ENCODE peak calls at places on chromosomes 11 and 22, in five cellular contexts. One of them, this sample, is unnamed.
A peak's percentile ranks its signal among the peaks of the same experiment; 100 is the strongest.

GRCh38 chr22:37312549-37313183 is 30.4 kb downstream of the CYTH4 start:
- DNase-seq in PC-3: no peak
- DNase-seq in endothelial cell of umbilical vein: no peak
- DNase-seq in lung: no peak
- DNase-seq in GM12878: no peak
- DNase-seq in this sample: no peak

GRCh38 chr11:79536155-79536917 is 95.5 kb upstream of the TENM4 start:
- DNase-seq in GM12878: no peak
- DNase-seq in lung: no peak
- DNase-seq in endothelial cell of umbilical vein: no peak
- DNase-seq in PC-3: peak; percentile 9
- DNase-seq in this sample: no peak

GRCh38 chr11:93522448-93522847 is 20.7 kb downstream of the SMCO4 start:
- DNase-seq in endothelial cell of umbilical vein: no peak
- DNase-seq in GM12878: no peak
- DNase-seq in lung: no peak
- DNase-seq in PC-3: no peak
- DNase-seq in this sample: no peak

GRCh38 chr11:45405916-45406670 is 120.0 kb upstream of the SYT13 start:
- DNase-seq in GM12878: no peak
- DNase-seq in lung: no peak
- DNase-seq in PC-3: peak; percentile 23
- DNase-seq in endothelial cell of umbilical vein: peak; percentile 22
- DNase-seq in this sample: peak; percentile 48

GRCh38 chr11:64650923-64651523 is 60.0 kb downstream of the SLC22A12 start:
- DNase-seq in endothelial cell of umbilical vein: peak; percentile 16
- DNase-seq in GM12878: no peak
- DNase-seq in lung: no peak
- DNase-seq in PC-3: peak; percentile 40
- DNase-seq in this sample: peak; percentile 21

GRCh38 chr22:31272522-31273446 is 19.5 kb downstream of the PIK3IP1 start:
- DNase-seq in PC-3: peak; percentile 66
- DNase-seq in endothelial cell of umbilical vein: peak; percentile 67
- DNase-seq in lung: peak; percentile 67
- DNase-seq in GM12878: no peak
- DNase-seq in this sample: peak; percentile 86

GRCh38 chr11:20594274-20595061 is 4.9 kb upstream of the SLC6A5 start:
- DNase-seq in GM12878: no peak
- DNase-seq in PC-3: no peak
- DNase-seq in endothelial cell of umbilical vein: no peak
- DNase-seq in lung: no peak
- DNase-seq in this sample: no peak

GRCh38 chr11:18384157-18384641 is 10.2 kb upstream of the LDHA start:
- DNase-seq in endothelial cell of umbilical vein: peak; percentile 69
- DNase-seq in lung: peak; percentile 67
- DNase-seq in PC-3: peak; percentile 87
- DNase-seq in GM12878: peak; percentile 51
- DNase-seq in this sample: peak; percentile 87

GRCh38 chr11:75603791-75604736 is 42.0 kb downstream of the SERPINH1 start:
- DNase-seq in PC-3: peak; percentile 98
- DNase-seq in lung: peak; percentile 51
- DNase-seq in GM12878: no peak
- DNase-seq in endothelial cell of umbilical vein: peak; percentile 92
- DNase-seq in this sample: peak; percentile 90

GRCh38 chr11:3675971-3676370 is 4.8 kb upstream of the CHRNA10 start:
- DNase-seq in lung: no peak
- DNase-seq in endothelial cell of umbilical vein: no peak
- DNase-seq in GM12878: no peak
- DNase-seq in PC-3: no peak
- DNase-seq in this sample: no peak

GRCh38 chr11:121606354-121606753 is 153.6 kb upstream of the SORL1-AS1 start:
- DNase-seq in lung: no peak
- DNase-seq in endothelial cell of umbilical vein: no peak
- DNase-seq in GM12878: no peak
- DNase-seq in PC-3: no peak
- DNase-seq in this sample: no peak

GRCh38 chr11:346529-346928 is 22.8 kb upstream of the B4GALNT4 start:
- DNase-seq in lung: no peak
- DNase-seq in endothelial cell of umbilical vein: no peak
- DNase-seq in PC-3: no peak
- DNase-seq in GM12878: no peak
- DNase-seq in this sample: no peak

GRCh38 chr11:114236829-114237228 is 59.4 kb upstream of the NNMT start:
- DNase-seq in GM12878: no peak
- DNase-seq in endothelial cell of umbilical vein: no peak
- DNase-seq in lung: no peak
- DNase-seq in PC-3: no peak
- DNase-seq in this sample: peak; percentile 60

GRCh38 chr11:110431212-110432073 is 1.7 kb downstream of the FDX1 start:
- DNase-seq in PC-3: peak; percentile 48
- DNase-seq in endothelial cell of umbilical vein: no peak
- DNase-seq in lung: no peak
- DNase-seq in GM12878: no peak
- DNase-seq in this sample: peak; percentile 18

GRCh38 chr22:36415415-36416168 is 27.8 kb upstream of the MYH9 start:
- DNase-seq in GM12878: no peak
- DNase-seq in lung: no peak
- DNase-seq in PC-3: no peak
- DNase-seq in endothelial cell of umbilical vein: no peak
- DNase-seq in this sample: no peak

GRCh38 chr11:112748713-112749481 is 212.3 kb upstream of the NCAM1 start:
- DNase-seq in lung: no peak
- DNase-seq in PC-3: no peak
- DNase-seq in endothelial cell of umbilical vein: no peak
- DNase-seq in GM12878: no peak
- DNase-seq in this sample: no peak

GRCh38 chr11:113521737-113522517 is 46.7 kb upstream of the DRD2 start:
- DNase-seq in lung: no peak
- DNase-seq in PC-3: peak; percentile 19
- DNase-seq in GM12878: no peak
- DNase-seq in endothelial cell of umbilical vein: no peak
- DNase-seq in this sample: no peak

GRCh38 chr11:128796275-128796674 is 70.8 kb downstream of the KCNJ1 start:
- DNase-seq in endothelial cell of umbilical vein: no peak
- DNase-seq in PC-3: peak; percentile 52
- DNase-seq in GM12878: peak; percentile 43
- DNase-seq in lung: no peak
- DNase-seq in this sample: peak; percentile 28

GRCh38 chr22:30298005-30298701 is 8.8 kb upstream of the CASTOR1 start:
- DNase-seq in PC-3: peak; percentile 89
- DNase-seq in GM12878: no peak
- DNase-seq in endothelial cell of umbilical vein: no peak
- DNase-seq in lung: peak; percentile 86
- DNase-seq in this sample: no peak

GRCh38 chr11:120125005-120125404 is 12.9 kb downstream of the TRIM29 start:
- DNase-seq in GM12878: no peak
- DNase-seq in lung: no peak
- DNase-seq in endothelial cell of umbilical vein: no peak
- DNase-seq in PC-3: peak; percentile 90
- DNase-seq in this sample: peak; percentile 19

GRCh38 chr11:57735655-57736298 is 5.5 kb upstream of the SELENOH start:
- DNase-seq in PC-3: no peak
- DNase-seq in GM12878: no peak
- DNase-seq in endothelial cell of umbilical vein: no peak
- DNase-seq in lung: no peak
- DNase-seq in this sample: no peak

GRCh38 chr11:70734379-70734778 is 336.1 kb downstream of the CTTN start:
- DNase-seq in GM12878: no peak
- DNase-seq in lung: no peak
- DNase-seq in endothelial cell of umbilical vein: no peak
- DNase-seq in PC-3: no peak
- DNase-seq in this sample: no peak

GRCh38 chr11:126917531-126918204 is 82.9 kb downstream of the KIRREL3 start:
- DNase-seq in PC-3: peak; percentile 70
- DNase-seq in lung: no peak
- DNase-seq in GM12878: peak; percentile 65
- DNase-seq in endothelial cell of umbilical vein: no peak
- DNase-seq in this sample: peak; percentile 96

GRCh38 chr11:119907934-119908760 is 179.1 kb upstream of the NECTIN1 start:
- DNase-seq in endothelial cell of umbilical vein: no peak
- DNase-seq in PC-3: no peak
- DNase-seq in lung: no peak
- DNase-seq in GM12878: no peak
- DNase-seq in this sample: no peak

GRCh38 chr22:36081023-36081431 is 52.4 kb upstream of the RBFOX2 start:
- DNase-seq in GM12878: no peak
- DNase-seq in endothelial cell of umbilical vein: no peak
- DNase-seq in lung: no peak
- DNase-seq in PC-3: no peak
- DNase-seq in this sample: peak; percentile 82

GRCh38 chr11:693415-693831 is 1.6 kb downstream of the DEAF1 start:
- DNase-seq in PC-3: peak; percentile 26
- DNase-seq in GM12878: no peak
- DNase-seq in endothelial cell of umbilical vein: peak; percentile 31
- DNase-seq in lung: no peak
- DNase-seq in this sample: peak; percentile 29

GRCh38 chr11:22466351-22466750 is 128.2 kb downstream of the SLC17A6 start:
- DNase-seq in lung: no peak
- DNase-seq in endothelial cell of umbilical vein: no peak
- DNase-seq in GM12878: no peak
- DNase-seq in PC-3: no peak
- DNase-seq in this sample: peak; percentile 57

GRCh38 chr22:29145321-29146072 is 60.2 kb upstream of the EMID1 start:
- DNase-seq in lung: no peak
- DNase-seq in PC-3: no peak
- DNase-seq in GM12878: no peak
- DNase-seq in endothelial cell of umbilical vein: no peak
- DNase-seq in this sample: no peak

DNA sequence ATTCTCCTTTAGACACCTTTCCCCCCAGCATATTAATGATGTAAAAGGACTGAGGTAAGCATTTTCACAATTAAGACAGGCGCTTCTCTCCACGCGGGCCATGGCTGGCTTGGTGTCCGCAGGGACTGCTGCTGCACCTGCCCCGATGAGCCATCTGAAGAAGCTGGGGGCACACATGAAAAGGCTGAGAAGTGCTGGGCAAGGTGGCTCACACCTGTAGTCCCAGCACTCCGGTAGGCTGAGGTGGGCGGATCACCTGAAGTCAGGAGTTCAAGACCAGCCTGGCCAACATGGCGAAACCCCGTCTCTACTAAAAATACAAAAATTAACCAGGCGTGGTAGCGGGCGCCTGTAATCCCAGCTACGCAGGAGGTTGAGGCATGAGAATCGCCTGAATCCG is 21.3 kb downstream of the KRTAP5-6 start:
- DNase-seq in lung: no peak
- DNase-seq in endothelial cell of umbilical vein: no peak
- DNase-seq in GM12878: no peak
- DNase-seq in PC-3: no peak
- DNase-seq in this sample: no peak
- H3K27me3 ChIP-seq in lung: no peaks in the 10 kb centered on the region
- H3K27me3 ChIP-seq in endothelial cell of umbilical vein: no peaks in the 10 kb centered on the region
- H3K27me3 ChIP-seq in GM12878: no peaks in the 10 kb centered on the region
- H3K27me3 ChIP-seq in PC-3: peaks cover 55% of the 10 kb centered on the region
- H3K27me3 ChIP-seq in this sample: peaks cover 37% of the 10 kb centered on the region

GRCh38 chr11:9665749-9666148 is 1.9 kb downstream of the SWAP70 start:
- DNase-seq in GM12878: no peak
- DNase-seq in PC-3: no peak
- DNase-seq in lung: no peak
- DNase-seq in endothelial cell of umbilical vein: no peak
- DNase-seq in this sample: no peak
- H3K4me3 ChIP-seq in GM12878: peak overlapping the region; percentile 97
- H3K4me3 ChIP-seq in PC-3: no peak overlapping the region
- H3K4me3 ChIP-seq in lung: no peak overlapping the region
- H3K4me3 ChIP-seq in endothelial cell of umbilical vein: peak overlapping the region; percentile 97
- H3K4me3 ChIP-seq in this sample: peak overlapping the region; percentile 99

DNA sequence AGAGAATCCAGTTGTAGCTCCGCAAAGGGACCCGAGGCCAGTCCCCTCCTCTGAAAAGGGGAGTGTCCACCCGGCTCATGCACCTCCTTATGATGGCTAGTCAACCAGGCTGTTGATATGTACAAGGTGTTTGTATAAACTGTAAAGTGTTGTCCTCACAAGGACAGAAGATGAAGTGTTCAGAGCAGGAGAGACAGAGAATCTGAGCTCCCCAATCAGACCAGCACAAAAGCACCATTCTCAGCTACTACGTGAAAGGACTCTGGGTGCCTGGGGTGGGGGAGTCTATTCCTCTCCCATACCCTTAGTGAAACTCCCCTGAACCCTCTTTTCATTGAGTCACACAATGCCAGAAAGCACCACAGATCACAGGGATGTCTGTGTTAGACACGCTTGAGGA is 49.4 kb downstream of the MN1 start:
- DNase-seq in lung: no peak
- DNase-seq in endothelial cell of umbilical vein: no peak
- DNase-seq in GM12878: no peak
- DNase-seq in PC-3: no peak
- DNase-seq in this sample: no peak
- H3K4me1 ChIP-seq in lung: no peaks in the 10 kb centered on the region
- H3K4me1 ChIP-seq in endothelial cell of umbilical vein: no peaks in the 10 kb centered on the region
- H3K4me1 ChIP-seq in GM12878: no peaks in the 10 kb centered on the region
- H3K4me1 ChIP-seq in PC-3: peaks cover 11% of the 10 kb centered on the region
- H3K4me1 ChIP-seq in this sample: peaks cover 71% of the 10 kb centered on the region

GRCh38 chr22:23035557-23036277 is 34.6 kb upstream of the GNAZ start:
- DNase-seq in endothelial cell of umbilical vein: no peak
- DNase-seq in GM12878: peak; percentile 13
- DNase-seq in lung: no peak
- DNase-seq in PC-3: no peak
- DNase-seq in this sample: no peak

GRCh38 chr22:23034621-23035556 is 35.4 kb upstream of the GNAZ start:
- DNase-seq in PC-3: no peak
- DNase-seq in endothelial cell of umbilical vein: no peak
- DNase-seq in lung: no peak
- DNase-seq in GM12878: no peak
- DNase-seq in this sample: no peak

GRCh38 chr22:23037429-23038333 is 32.6 kb upstream of the GNAZ start:
- DNase-seq in endothelial cell of umbilical vein: no peak
- DNase-seq in PC-3: no peak
- DNase-seq in GM12878: no peak
- DNase-seq in lung: no peak
- DNase-seq in this sample: no peak

GRCh38 chr22:23038334-23038642 is 32.0 kb upstream of the GNAZ start:
- DNase-seq in lung: no peak
- DNase-seq in PC-3: no peak
- DNase-seq in GM12878: no peak
- DNase-seq in endothelial cell of umbilical vein: no peak
- DNase-seq in this sample: no peak

DNA sequence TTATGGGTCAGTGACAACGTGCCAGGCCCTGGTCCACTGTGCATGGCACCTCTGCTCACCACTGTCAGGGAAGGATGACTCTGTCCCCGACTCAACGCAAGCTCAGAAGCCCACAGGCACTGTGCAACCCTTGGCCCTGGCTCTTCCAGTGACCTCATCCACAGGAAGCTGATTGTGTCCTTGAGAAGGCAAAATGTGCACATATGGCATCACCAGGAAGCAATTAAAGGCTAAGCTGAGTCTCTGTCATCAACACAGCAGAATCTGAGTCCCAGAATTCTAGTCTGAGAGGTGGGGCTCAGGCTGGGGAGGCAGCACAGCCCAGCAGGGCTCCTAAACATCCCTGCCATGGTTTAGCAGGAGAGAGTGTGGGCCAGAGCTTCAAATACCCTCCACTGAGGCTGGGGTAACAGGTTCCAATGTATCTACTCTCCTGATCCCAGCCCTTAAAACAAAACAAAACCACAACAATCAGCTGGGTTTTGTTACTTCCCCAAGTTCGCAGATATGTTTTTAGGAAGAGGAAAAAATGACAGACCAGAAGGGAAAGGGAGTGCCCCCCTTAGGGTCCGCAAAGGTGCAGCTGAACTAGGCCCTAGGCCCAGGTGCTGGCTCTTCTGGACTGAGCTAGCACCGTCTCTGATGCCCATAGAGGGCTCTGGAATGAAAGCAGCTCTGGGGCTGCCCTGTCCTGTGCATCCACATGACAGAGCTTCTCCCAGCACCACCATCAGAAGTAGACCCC is 33.5 kb upstream of the GNAZ start:
- DNase-seq in endothelial cell of umbilical vein: peak; percentile 20
- DNase-seq in GM12878: no peak
- DNase-seq in lung: no peak
- DNase-seq in PC-3: peak; percentile 74
- DNase-seq in this sample: peak; percentile 23
- H3K27me3 ChIP-seq in endothelial cell of umbilical vein: peaks cover 3% of the 10 kb centered on the region
- H3K27me3 ChIP-seq in GM12878: no peaks in the 10 kb centered on the region
- H3K27me3 ChIP-seq in lung: no peaks in the 10 kb centered on the region
- H3K27me3 ChIP-seq in PC-3: no peaks in the 10 kb centered on the region
- H3K27me3 ChIP-seq in this sample: peaks cover 17% of the 10 kb centered on the region

This sample was measured in adipocyte.